ENCODE peak calls at places on chromosomes 12 and 14, in five cellular contexts. N is kidney epithelial cell, O is WTC11, V is AG09309, A is BE2C. K is an unnamed sample.

GRCh38 chr12:121366063-121366459 is 13.8 kb upstream of the ANAPC5 start:
- DNase-seq in N (no peak), A (peak), V (no peak), O (no peak), K (no peak)

GRCh38 chr12:127588224-127588623 is 678.7 kb upstream of the TMEM132C start:
- DNase-seq in A (no peak), V (peak), O (no peak), N (peak), K (no peak)

GRCh38 chr12:116915326-116915725 is 4.6 kb downstream of the FBXW8 start:
- DNase-seq in O (no peak), V (no peak), N (no peak), A (no peak), K (no peak)

GRCh38 chr12:25985296-25985992 is 27.0 kb downstream of the RASSF8 start:
- DNase-seq in N (no peak), O (no peak), V (no peak), A (no peak), K (no peak)

GRCh38 chr14:51852541-51852940 is 7.9 kb upstream of the GNG2 start:
- DNase-seq in N (no peak), A (no peak), O (no peak), V (no peak), K (no peak)

GRCh38 chr12:104329697-104330096 is 26.2 kb downstream of the EID3 start:
- DNase-seq in N (no peak), V (no peak), O (no peak), A (no peak), K (no peak)

GRCh38 chr14:100282766-100283419 is 23.4 kb downstream of the SLC25A29 start:
- DNase-seq in O (no peak), N (no peak), V (no peak), A (no peak), K (no peak)

GRCh38 chr12:14138495-14138894 is 157.1 kb upstream of the GRIN2B start:
- DNase-seq in A (peak), V (no peak), O (peak), N (no peak), K (peak)

GRCh38 chr12:56029666-56030293 is 8.9 kb downstream of the IKZF4 start:
- DNase-seq in V (peak), O (peak), A (peak), N (no peak), K (peak)

GRCh38 chr12:100859063-100859627 is 64.6 kb downstream of the ANO4 start:
- DNase-seq in N (no peak), A (no peak), V (no peak), O (no peak), K (no peak)

GRCh38 chr12:16112151-16112550 is 165.3 kb downstream of the SLC15A5 start:
- DNase-seq in O (no peak), N (no peak), A (no peak), V (no peak), K (no peak)

GRCh38 chr12:16756833-16757552 is 151.0 kb upstream of the LMO3 start:
- DNase-seq in N (no peak), A (peak), O (no peak), V (no peak), K (no peak)

GRCh38 chr14:69288001-69288771 is 28.2 kb downstream of the GALNT16 start:
- DNase-seq in O (no peak), N (no peak), A (peak), V (peak), K (peak)

GRCh38 chr12:57810450-57810849 is 8.1 kb downstream of the AVIL start:
- DNase-seq in N (peak), V (no peak), O (no peak), A (no peak), K (no peak)

GRCh38 chr12:8953773-8954402 is 4.4 kb upstream of the M6PR start:
- DNase-seq in N (no peak), A (no peak), O (no peak), V (no peak), K (no peak)

GRCh38 chr12:62588916-62589315 is 122.3 kb downstream of the MON2 start:
- DNase-seq in V (no peak), N (no peak), A (no peak), O (no peak), K (no peak)

GRCh38 chr12:106581543-106582263 is 1.1 kb upstream of the RFX4 start:
- DNase-seq in O (peak), V (no peak), A (no peak), N (no peak), K (peak)

GRCh38 chr14:89136587-89136986 is 280.4 kb downstream of the FOXN3 start:
- DNase-seq in N (no peak), V (no peak), A (no peak), O (no peak), K (no peak)

GRCh38 chr12:90027889-90028570 is 319.4 kb upstream of the ATP2B1 start:
- DNase-seq in N (no peak), A (peak), O (no peak), V (no peak), K (no peak)

GRCh38 chr14:26448181-26448855 is 149.5 kb downstream of the NOVA1 start:
- DNase-seq in A (no peak), V (no peak), O (peak), N (no peak), K (no peak)

GRCh38 chr12:1977588-1977987 is 26.7 kb downstream of the DCP1B start:
- DNase-seq in O (no peak), A (no peak), N (no peak), V (no peak), K (no peak)

GRCh38 chr12:118526255-118527095 is 150.1 kb downstream of the SUDS3 start:
- DNase-seq in N (no peak), A (no peak), V (no peak), O (no peak), K (no peak)

GRCh38 chr12:117875652-117876491 is 92.9 kb downstream of the KSR2 start:
- DNase-seq in N (no peak), O (peak), A (peak), V (no peak), K (peak)

GRCh38 chr12:121590476-121591143 is 9.8 kb upstream of the KDM2B start:
- DNase-seq in N (no peak), O (no peak), A (no peak), V (no peak), K (no peak)

GRCh38 chr12:89486231-89486630 is 38.4 kb downstream of the GALNT4 start:
- DNase-seq in O (no peak), V (no peak), N (no peak), A (no peak), K (no peak)

GRCh38 chr12:110370732-110371141 is 32.8 kb downstream of the ANAPC7 start:
- DNase-seq in V (no peak), N (no peak), A (no peak), O (no peak), K (no peak)

DNA sequence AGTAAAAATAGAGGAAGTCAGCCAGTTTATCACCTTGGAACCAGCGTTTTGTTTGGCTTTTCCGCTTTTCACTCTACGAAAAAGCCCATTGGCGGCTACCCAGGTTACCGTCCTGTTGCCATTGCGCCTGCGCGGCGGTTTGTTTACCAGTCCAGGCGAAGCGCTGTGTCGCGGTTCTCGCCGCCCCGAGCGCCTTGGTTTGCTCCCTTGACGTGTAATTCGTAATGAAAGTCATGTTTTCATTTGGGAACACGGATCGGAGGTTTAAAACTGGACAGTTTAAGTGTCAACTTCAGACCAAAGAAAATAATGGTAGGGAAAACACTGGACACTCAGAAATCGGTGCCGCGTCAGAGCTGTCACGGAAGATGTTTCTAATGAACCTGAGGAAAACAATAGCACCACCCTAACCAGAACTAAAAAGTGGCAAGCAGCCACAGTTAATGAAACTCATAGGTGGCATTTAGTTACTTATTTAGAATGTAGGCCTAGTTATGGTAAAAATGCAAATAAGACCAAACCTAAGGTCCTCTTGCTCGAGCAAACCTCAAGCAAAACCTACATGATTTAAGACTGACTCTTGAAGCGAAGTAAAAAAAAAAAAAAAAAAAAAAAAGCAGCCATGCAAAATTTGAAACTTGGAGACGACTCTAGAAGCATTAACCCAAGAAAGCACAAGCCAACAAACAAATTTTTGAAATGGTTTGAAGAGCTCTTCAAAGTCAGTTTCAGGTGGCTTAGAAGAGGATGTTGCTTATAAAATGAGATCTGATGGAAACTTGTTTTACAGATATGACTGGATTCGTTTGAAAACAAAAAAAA is 790 bp upstream of the GPR19 start:
- DNase-seq in V (peak), A (peak), O (peak), N (no peak), K (peak)
- TF ChIP-seq CTCF in V (no peak), A (no peak), O (no peak), N (no peak), K (no peak)

GRCh38 chr14:97159124-97159523 is 361.9 kb downstream of the VRK1 start:
- DNase-seq in A (no peak), V (no peak), O (no peak), N (no peak), K (no peak)

GRCh38 chr14:97158102-97158501 is 360.9 kb downstream of the VRK1 start:
- DNase-seq in N (no peak), V (no peak), A (no peak), O (no peak), K (no peak)

GRCh38 chr14:97155320-97155719 is 358.1 kb downstream of the VRK1 start:
- DNase-seq in O (no peak), V (no peak), A (no peak), N (no peak), K (no peak)

GRCh38 chr14:97155814-97156213 is 358.6 kb downstream of the VRK1 start:
- DNase-seq in N (no peak), V (no peak), A (no peak), O (no peak), K (no peak)

DNA sequence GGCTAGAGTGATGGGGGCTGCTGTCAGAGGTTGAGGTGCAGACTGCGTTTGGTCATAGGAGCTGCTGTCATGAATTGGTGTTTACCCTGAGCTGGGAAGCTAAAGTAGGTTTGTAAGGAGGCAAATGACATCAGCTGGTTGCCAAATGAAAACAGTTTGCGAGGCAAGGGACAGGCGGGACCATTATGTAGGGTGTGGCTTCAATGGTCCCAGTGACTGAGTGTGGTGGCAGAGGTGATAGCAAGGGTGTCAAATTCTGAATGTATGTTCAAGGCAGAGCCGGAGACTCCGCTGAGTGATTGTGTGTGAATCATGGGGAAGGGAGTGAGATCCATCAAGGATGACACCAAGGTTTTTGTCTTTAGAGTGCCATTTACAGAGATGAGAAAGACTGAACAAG is 359.5 kb downstream of the VRK1 start:
- DNase-seq in O (no peak), V (no peak), A (no peak), N (no peak), K (no peak)
- TF ChIP-seq CTCF in O (no peak), V (no peak), A (no peak), N (no peak), K (no peak)

GRCh38 chr14:93654599-93654998 is 133.7 kb downstream of the PRIMA1 start:
- DNase-seq in O (no peak), V (no peak), N (no peak), A (no peak), K (no peak)

GRCh38 chr14:93643127-93643526 is 145.2 kb downstream of the PRIMA1 start:
- DNase-seq in O (no peak), N (no peak), A (no peak), V (no peak), K (no peak)

GRCh38 chr14:93643676-93644075 is 144.6 kb downstream of the PRIMA1 start:
- DNase-seq in N (no peak), O (no peak), V (no peak), A (no peak), K (no peak)

DNA sequence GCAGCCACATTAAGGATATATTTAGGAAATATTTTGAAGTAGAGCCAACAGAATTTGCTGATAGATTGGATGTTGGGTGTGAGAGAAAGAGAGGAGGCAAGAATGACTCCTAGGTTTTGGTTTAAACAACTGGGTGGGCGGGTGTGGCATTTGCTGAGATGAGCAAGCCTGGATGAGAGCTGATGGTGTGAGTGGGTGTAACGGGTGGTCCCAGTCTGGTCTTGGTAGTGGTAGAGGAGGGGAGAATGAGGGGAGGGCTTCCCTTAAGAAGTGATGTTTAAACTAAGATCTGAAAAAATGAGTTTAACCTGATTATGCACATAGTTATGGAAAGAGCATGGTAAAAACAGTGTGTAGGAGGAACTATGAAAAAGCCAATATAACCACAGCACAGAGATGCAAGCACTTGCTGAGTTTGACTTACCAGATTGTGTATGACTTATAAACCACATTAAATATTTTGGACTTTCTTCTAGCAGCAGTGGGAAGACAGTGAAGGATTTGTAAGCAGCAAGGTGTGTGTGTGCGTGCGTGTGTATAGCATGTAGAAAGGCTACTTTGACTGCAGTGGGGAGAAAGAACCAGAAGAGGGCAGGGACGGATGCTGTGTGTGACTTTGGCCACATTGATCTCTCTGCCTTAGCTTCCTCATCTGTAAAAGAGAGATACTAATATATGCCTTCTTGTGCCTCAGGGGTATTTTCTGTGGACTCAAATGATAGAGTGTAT is 139.7 kb downstream of the PRIMA1 start:
- DNase-seq in A (peak), N (no peak), V (no peak), O (peak), K (peak)
- TF ChIP-seq CTCF in A (peak), N (peak), V (no peak), O (peak), K (peak)

DNA sequence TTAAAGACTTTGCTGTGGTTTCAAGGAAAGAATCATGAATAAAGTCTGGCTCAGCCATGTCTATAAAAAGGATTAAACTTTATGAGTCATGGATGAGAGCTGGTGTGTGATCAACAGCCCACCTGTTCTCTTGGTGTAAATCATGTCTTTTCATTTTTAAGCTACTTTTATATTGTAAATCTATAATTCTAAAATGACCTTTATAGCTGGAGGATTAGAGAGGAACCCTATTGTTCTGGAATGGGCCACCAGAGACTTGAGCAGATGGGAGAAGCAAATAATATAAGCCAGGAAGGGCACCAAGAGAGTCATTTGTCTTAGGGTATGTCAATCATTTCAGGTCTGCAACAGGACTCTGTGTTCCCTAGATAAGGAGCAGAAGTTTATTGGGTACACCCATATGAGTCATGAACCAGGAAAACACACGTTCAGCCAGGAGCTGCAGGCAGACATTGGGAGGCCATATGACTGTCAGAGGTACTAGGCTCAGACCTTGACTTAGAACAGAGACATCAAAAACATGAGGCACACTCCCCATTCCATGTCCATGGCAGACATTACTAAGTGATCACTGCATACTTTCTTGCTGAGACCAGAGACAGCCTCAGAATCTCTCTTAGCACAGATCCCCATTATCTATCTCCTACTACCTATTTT is 49.3 kb downstream of the NDUFA12 start:
- DNase-seq in N (peak), O (no peak), V (peak), A (no peak), K (no peak)
- TF ChIP-seq CTCF in N (no peak), O (no peak), V (no peak), A (no peak), K (no peak)

GRCh38 chr12:27523642-27524488 is at the start of gene PPFIBP1:
- DNase-seq in V (peak), N (peak), O (peak), A (peak), K (peak)
- TF ChIP-seq CTCF in V (peak), N (peak), O (no peak), A (no peak), K (no peak)

GRCh38 chr12:96720363-96720705 is 186.7 kb upstream of the NEDD1 start:
- DNase-seq in V (no peak), O (peak), A (no peak), N (no peak), K (no peak)
- TF ChIP-seq CTCF in V (peak), O (no peak), A (no peak), N (no peak), K (no peak)

GRCh38 chr12:102480401-102480800 is at the start of gene IGF1:
- DNase-seq in V (no peak), A (no peak), O (no peak), N (no peak), K (peak)
- TF ChIP-seq CTCF in V (peak), A (no peak), O (no peak), N (no peak), K (no peak)

DNA sequence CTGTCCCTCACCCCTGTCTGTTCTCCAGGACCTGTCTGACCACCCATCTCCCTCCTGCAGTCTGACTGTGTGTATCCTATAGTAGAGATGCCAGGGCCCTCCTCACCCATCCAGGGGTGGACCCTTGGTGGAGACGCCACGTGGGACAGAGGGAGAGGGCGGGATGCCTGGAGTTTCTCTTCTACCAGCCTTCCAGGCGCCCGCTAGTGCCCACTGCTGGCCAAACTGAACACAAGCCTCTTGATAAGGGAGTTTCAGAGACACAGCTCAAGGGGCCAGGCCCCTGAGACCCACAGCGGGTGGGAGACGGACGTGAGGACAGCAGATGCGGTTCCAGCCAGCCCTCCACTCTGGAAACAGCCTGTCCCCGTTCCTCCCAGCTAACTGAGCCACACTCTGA is 147.3 kb downstream of the RBM19 start:
- DNase-seq in A (peak), O (peak), V (no peak), N (no peak), K (peak)
- TF ChIP-seq CTCF in A (peak), O (peak), V (peak), N (peak), K (peak)

GRCh38 chr14:56224179-56224578 is 106.0 kb downstream of the PELI2 start:
- DNase-seq in N (peak), V (no peak), O (no peak), A (no peak), K (no peak)
- TF ChIP-seq CTCF in N (peak), V (no peak), O (no peak), A (peak), K (no peak)

DNA sequence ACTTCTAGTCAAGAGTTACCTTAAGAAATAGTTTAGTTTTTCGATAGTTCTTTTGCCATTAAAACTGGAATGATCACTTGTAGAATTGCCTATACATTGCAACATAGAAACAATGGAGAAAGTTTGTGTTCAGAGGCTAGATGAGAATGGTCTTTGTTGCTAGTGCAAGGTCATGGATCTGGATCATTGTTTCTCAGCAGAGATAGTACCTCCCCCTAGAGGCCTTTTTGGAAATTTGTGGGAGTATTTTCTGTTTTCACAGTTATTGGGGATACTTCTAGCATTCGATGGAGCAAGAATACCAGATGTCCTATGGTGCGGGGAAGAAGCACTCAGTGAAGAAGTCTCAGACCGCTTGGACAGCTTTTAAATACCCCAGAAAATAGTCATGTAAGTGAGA is 138.8 kb upstream of the HMGA2 start:
- DNase-seq in O (no peak), A (no peak), V (peak), N (no peak), K (no peak)
- TF ChIP-seq CTCF in O (no peak), A (peak), V (peak), N (peak), K (peak)